ENCODE peak calls at places on chromosome 5, in six cellular contexts. I, G, J, F, M and X are unnamed samples.

GRCh38 chr5:135490245-135491037 is 38.3 kb upstream of the TIFAB start:
- DNase-seq in I (no peak), G (peak; percentile 34), J (no peak), F (no peak), M (no peak), X (no peak)

GRCh38 chr5:109585012-109585599 is 104.6 kb upstream of the MAN2A1 start:
- DNase-seq in I (no peak), G (no peak), J (no peak), F (no peak), M (no peak), X (no peak)

GRCh38 chr5:367358-368130 is 46.0 kb downstream of the AHRR start:
- DNase-seq in I (peak; percentile 62), G (no peak), J (no peak), F (no peak), M (no peak), X (no peak)

GRCh38 chr5:27130587-27130986 is 92.2 kb upstream of the CDH9 start:
- DNase-seq in I (no peak), G (no peak), J (no peak), F (no peak), M (no peak), X (no peak)

GRCh38 chr5:147743686-147744332 is 38.7 kb downstream of the JAKMIP2 start:
- DNase-seq in I (no peak), G (peak; percentile 84), J (no peak), F (no peak), M (no peak), X (no peak)

GRCh38 chr5:169716287-169716686 is 79.2 kb downstream of the DOCK2 start:
- DNase-seq in I (no peak), G (no peak), J (no peak), F (no peak), M (no peak), X (no peak)

GRCh38 chr5:168159425-168159824 is 132.0 kb upstream of the WWC1 start:
- DNase-seq in I (no peak), G (peak; percentile 62), J (peak; percentile 56), F (peak; percentile 62), M (no peak), X (no peak)

GRCh38 chr5:41747291-41747690 is 122.9 kb downstream of the OXCT1 start:
- DNase-seq in I (no peak), G (peak; percentile 34), J (no peak), F (peak; percentile 13), M (no peak), X (no peak)

GRCh38 chr5:144467795-144468194 is 297.1 kb downstream of the KCTD16 start:
- DNase-seq in I (no peak), G (peak; percentile 55), J (no peak), F (peak; percentile 44), M (peak; percentile 34), X (no peak)

GRCh38 chr5:32827981-32828380 is 116.9 kb downstream of the NPR3 start:
- DNase-seq in I (no peak), G (no peak), J (no peak), F (no peak), M (no peak), X (no peak)

GRCh38 chr5:6395621-6396020 is 17.3 kb upstream of the MED10 start:
- DNase-seq in I (peak; percentile 31), G (no peak), J (no peak), F (no peak), M (no peak), X (no peak)

GRCh38 chr5:100903036-100903887 is at the start of gene ST8SIA4:
- DNase-seq in I (peak; percentile 78), G (peak; percentile 80), J (peak; percentile 75), F (no peak), M (peak; percentile 90), X (peak; percentile 82)

GRCh38 chr5:130141689-130142320 is 237.5 kb downstream of the CHSY3 start:
- DNase-seq in I (no peak), G (peak; percentile 70), J (peak; percentile 29), F (peak; percentile 75), M (no peak), X (no peak)
- TF ChIP-seq CTCF in I (peak; percentile 49), G (peak; percentile 91), J (peak; percentile 55), F (peak; percentile 71), M (peak; percentile 35), X (no peak)

DNA sequence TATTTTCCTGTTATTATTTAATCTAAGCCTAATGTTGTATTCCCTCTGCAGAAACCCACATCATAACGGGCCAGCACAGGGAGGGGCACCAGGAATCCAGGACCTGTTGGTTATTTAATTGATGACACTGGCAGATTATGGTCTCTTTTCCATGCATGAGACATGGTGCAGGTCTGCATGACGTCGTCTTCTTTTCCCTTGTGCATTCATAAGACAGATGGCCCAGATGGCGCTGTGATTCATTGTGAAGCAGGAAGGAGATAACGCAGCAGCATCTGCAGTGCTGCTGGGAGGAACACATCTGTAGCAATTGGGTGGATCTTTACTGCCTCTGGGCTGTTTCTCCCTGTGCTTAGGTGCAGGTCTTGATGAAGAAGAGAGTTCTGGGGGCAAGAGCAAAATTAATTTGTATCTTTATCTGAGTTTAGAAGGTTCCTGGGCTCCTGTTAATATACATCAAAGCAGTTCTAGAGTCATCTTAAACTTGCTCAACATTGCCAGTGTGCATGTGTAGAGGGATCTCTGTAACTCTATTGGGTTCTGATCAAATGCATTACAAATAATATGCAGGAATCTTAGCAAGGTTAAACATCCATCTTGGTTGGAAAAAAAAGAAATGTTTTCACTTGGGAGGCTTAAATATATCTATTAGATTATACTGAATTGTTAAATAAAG is 176.1 kb downstream of the PCSK1 start:
- DNase-seq in I (no peak), G (peak; percentile 2), J (peak; percentile 13), F (no peak), M (peak; percentile 41), X (no peak)
- TF ChIP-seq CTCF in I (no peak), G (peak; percentile 17), J (peak; percentile 9), F (no peak), M (no peak), X (no peak)

GRCh38 chr5:64210866-64211265 is 45.2 kb downstream of the RNF180 start:
- DNase-seq in I (no peak), G (no peak), J (no peak), F (peak; percentile 17), M (no peak), X (no peak)

GRCh38 chr5:64206653-64207052 is 41.0 kb downstream of the RNF180 start:
- DNase-seq in I (no peak), G (no peak), J (no peak), F (no peak), M (no peak), X (no peak)

GRCh38 chr5:64209353-64209752 is 43.7 kb downstream of the RNF180 start:
- DNase-seq in I (no peak), G (no peak), J (no peak), F (no peak), M (no peak), X (no peak)

GRCh38 chr5:64213568-64213967 is 47.9 kb downstream of the RNF180 start:
- DNase-seq in I (no peak), G (peak; percentile 22), J (no peak), F (no peak), M (no peak), X (no peak)

DNA sequence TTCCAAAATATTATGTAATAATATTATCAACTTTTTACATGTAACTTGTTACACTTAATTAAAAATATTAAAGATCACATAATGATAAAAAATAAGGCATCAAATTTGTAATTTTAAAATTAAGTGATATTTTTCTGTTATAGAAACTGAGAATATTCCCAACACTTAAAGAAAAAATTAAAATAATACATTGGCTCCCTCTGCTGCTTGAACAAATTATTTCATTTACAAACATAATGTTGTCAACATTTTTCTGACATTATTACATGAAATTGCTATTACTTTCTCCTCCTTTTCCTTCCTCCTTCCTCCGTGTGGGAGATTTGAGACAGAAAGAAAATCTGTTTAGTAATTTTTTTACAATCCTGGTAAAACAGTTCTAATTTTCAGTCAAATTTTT is 42.3 kb downstream of the RNF180 start:
- DNase-seq in I (no peak), G (no peak), J (no peak), F (peak; percentile 3), M (no peak), X (no peak)
- TF ChIP-seq CTCF in I (peak; percentile 65), G (peak; percentile 30), J (no peak), F (no peak), M (peak; percentile 30), X (no peak)

GRCh38 chr5:54852007-54852406 is 133.4 kb downstream of the ESM1 start:
- DNase-seq in I (no peak), G (no peak), J (no peak), F (no peak), M (no peak), X (no peak)
- TF ChIP-seq CTCF in I (no peak), G (no peak), J (no peak), F (no peak), M (no peak), X (no peak)

GRCh38 chr5:89286320-89286719 is 403.3 kb upstream of the MEF2C start:
- DNase-seq in I (no peak), G (no peak), J (no peak), F (no peak), M (no peak), X (no peak)

GRCh38 chr5:89282832-89283510 is 400.0 kb upstream of the MEF2C start:
- DNase-seq in I (no peak), G (no peak), J (peak; percentile 10), F (no peak), M (no peak), X (no peak)

GRCh38 chr5:89281211-89281610 is 398.2 kb upstream of the MEF2C start:
- DNase-seq in I (no peak), G (no peak), J (no peak), F (no peak), M (no peak), X (no peak)

GRCh38 chr5:89282038-89282831 is 399.3 kb upstream of the MEF2C start:
- DNase-seq in I (no peak), G (no peak), J (peak; percentile 5), F (no peak), M (no peak), X (no peak)

GRCh38 chr5:89283758-89284493 is 400.9 kb upstream of the MEF2C start:
- DNase-seq in I (no peak), G (no peak), J (no peak), F (no peak), M (no peak), X (no peak)
- TF ChIP-seq CTCF in I (peak; percentile 55), G (peak; percentile 6), J (no peak), F (no peak), M (no peak), X (no peak)

DNA sequence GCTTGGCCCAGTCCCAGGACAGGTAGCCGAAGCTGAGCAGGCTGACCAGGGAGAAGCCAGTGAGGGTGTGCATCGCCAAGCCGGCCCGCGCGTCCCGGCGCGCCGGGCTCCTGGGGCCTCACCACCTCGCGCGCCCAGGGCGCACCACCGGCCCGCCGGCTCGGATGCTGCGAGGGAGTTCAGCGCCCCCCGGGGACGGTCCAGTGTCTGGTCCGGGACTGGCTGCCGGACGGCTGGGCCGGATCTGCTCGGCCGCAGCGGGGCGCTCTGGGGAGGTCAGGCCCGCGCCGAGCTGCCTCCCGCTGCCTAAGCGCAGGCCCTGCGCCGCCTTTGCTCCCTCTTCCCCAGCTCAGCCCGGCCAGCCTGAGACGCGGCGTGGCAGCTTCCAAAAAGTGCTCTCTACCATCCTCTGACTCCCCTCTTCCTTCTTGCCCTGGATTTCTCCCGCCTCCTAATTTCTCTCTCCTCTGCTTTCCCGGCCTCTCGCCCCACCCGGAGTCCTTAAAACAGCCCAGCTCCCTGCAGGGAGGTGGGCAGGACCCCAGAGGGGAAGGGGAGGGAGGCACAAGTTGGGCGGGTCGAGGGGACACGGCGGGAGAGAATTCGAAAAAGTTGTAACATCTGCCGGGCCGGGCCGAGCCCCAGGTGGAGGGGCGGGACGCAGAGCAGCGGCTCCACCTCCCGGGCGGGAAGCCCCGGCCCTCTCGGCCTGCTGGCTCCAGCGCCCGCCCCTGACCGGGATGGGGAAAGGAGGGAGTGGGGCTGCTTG is at the start of gene ARSI:
- DNase-seq in I (no peak), G (peak; percentile 52), J (peak; percentile 53), F (peak; percentile 52), M (peak; percentile 56), X (no peak)
- TF ChIP-seq CTCF in I (peak; percentile 42), G (peak; percentile 30), J (no peak), F (peak; percentile 15), M (no peak), X (no peak)